ENCODE peak calls at places on chromosomes 11 and 22, in ten cellular contexts. Q is Kasumi-1; L is natural killer cell; N is progenitor cell of endocrine pancreas; W is anterior cingulate cortex; X is stimulated activated CD4-positive, alpha-beta T cell treated with anti-CD3 and anti-CD28 coated beads, Interleukin-4, amount 100 ng/mL, for 4 hours; I is ureter; V is NCI-H345; H is nephron progenitor cell; A is H54. Y is an unnamed sample.

GRCh38 chr22:20595461-20595860 is 88.1 kb downstream of the MED15 start:
- DNase-seq in Q (no peak), L (no peak), N (no peak), W (no peak), X (no peak), I (no peak), V (no peak), H (no peak), A (no peak), Y (no peak)

GRCh38 chr11:21909145-21909544 is 283.7 kb upstream of the ANO5 start:
- DNase-seq in Q (no peak), L (no peak), N (no peak), W (no peak), X (no peak), I (no peak), V (no peak), H (no peak), A (no peak), Y (no peak)

GRCh38 chr11:94676769-94677168 is 91.4 kb upstream of the AMOTL1 start:
- DNase-seq in Q (no peak), L (no peak), N (no peak), W (no peak), X (no peak), I (no peak), V (no peak), H (no peak), A (no peak), Y (no peak)

GRCh38 chr11:45133871-45134270 is 12.6 kb upstream of the PRDM11 start:
- DNase-seq in Q (no peak), L (no peak), N (no peak), W (no peak), X (no peak), I (no peak), V (no peak), H (no peak), A (no peak), Y (no peak)

GRCh38 chr22:36191106-36191836 is 10.3 kb downstream of the APOL4 start:
- DNase-seq in Q (no peak), L (no peak), N (no peak), W (peak), X (no peak), I (peak), V (no peak), H (no peak), A (no peak), Y (no peak)

GRCh38 chr11:77088236-77089003 is 14.2 kb upstream of the OMP start:
- DNase-seq in Q (no peak), L (no peak), N (no peak), W (no peak), X (no peak), I (peak), V (no peak), H (no peak), A (no peak), Y (no peak)

GRCh38 chr11:120236169-120237107 is 3.5 kb upstream of the POU2F3 start:
- DNase-seq in Q (no peak), L (no peak), N (no peak), W (no peak), X (no peak), I (no peak), V (no peak), H (no peak), A (peak), Y (no peak)

GRCh38 chr22:45317551-45318167 is 7.9 kb downstream of the FAM118A start:
- DNase-seq in Q (no peak), L (no peak), N (no peak), W (no peak), X (no peak), I (no peak), V (no peak), H (no peak), A (no peak), Y (no peak)

GRCh38 chr11:47667135-47667534 is 24.8 kb upstream of the MTCH2 start:
- DNase-seq in Q (no peak), L (no peak), N (no peak), W (no peak), X (no peak), I (no peak), V (no peak), H (peak), A (no peak), Y (no peak)

GRCh38 chr11:129289350-129290040 is 86.2 kb upstream of the BARX2 start:
- DNase-seq in Q (no peak), L (no peak), N (no peak), W (no peak), X (no peak), I (no peak), V (no peak), H (no peak), A (no peak), Y (peak)

GRCh38 chr11:31397239-31397834 is 27.7 kb downstream of the DNAJC24 start:
- DNase-seq in Q (peak), L (no peak), N (no peak), W (no peak), X (no peak), I (no peak), V (peak), H (no peak), A (no peak), Y (peak)

GRCh38 chr11:35043933-35044332 is 95.0 kb upstream of the CD44 start:
- DNase-seq in Q (peak), L (no peak), N (no peak), W (peak), X (no peak), I (no peak), V (no peak), H (no peak), A (no peak), Y (no peak)

GRCh38 chr11:123694551-123694950 is 40.1 kb upstream of the SCN3B start:
- DNase-seq in Q (no peak), L (no peak), N (no peak), W (no peak), X (no peak), I (no peak), V (no peak), H (no peak), A (no peak), Y (no peak)

GRCh38 chr11:22337571-22338464 is at the start of gene SLC17A6:
- DNase-seq in Q (peak), L (no peak), N (peak), W (no peak), X (no peak), I (no peak), V (peak), H (peak), A (no peak), Y (peak)

GRCh38 chr11:106242723-106243405 is 165.4 kb downstream of the AASDHPPT start:
- DNase-seq in Q (no peak), L (no peak), N (no peak), W (no peak), X (no peak), I (no peak), V (no peak), H (no peak), A (no peak), Y (no peak)